ENCODE peak calls at places on chromosomes 6 and 20, in five cellular contexts. G, H, U, W and P are unnamed samples.

GRCh38 chr6:27188206-27188884 is 59.2 kb upstream of the PRSS16 start:
- DNase-seq in G (no peak), H (peak), U (no peak), W (peak), P (peak)

GRCh38 chr20:13441388-13441787 is 197.3 kb downstream of the TASP1 start:
- DNase-seq in G (no peak), H (no peak), U (no peak), W (no peak), P (no peak)

GRCh38 chr6:36121752-36122494 is 8.4 kb upstream of the MAPK13 start:
- DNase-seq in G (no peak), H (no peak), U (no peak), W (no peak), P (no peak)

GRCh38 chr6:16511723-16512584 is 249.3 kb downstream of the ATXN1 start:
- DNase-seq in G (no peak), H (no peak), U (no peak), W (no peak), P (no peak)

GRCh38 chr6:39791311-39791710 is 865 bp upstream of the DAAM2 start:
- DNase-seq in G (no peak), H (no peak), U (no peak), W (peak), P (no peak)

GRCh38 chr6:120198033-120198432 is 848.5 kb upstream of the MAN1A1 start:
- DNase-seq in G (no peak), H (no peak), U (no peak), W (peak), P (peak)

GRCh38 chr6:142749556-142749955 is 195.4 kb downstream of the HIVEP2 start:
- DNase-seq in G (no peak), H (no peak), U (no peak), W (no peak), P (no peak)

GRCh38 chr6:116764961-116765841 is at the start of gene FAM162B:
- DNase-seq in G (no peak), H (peak), U (no peak), W (no peak), P (no peak)

GRCh38 chr20:60976913-60977312 is 275.1 kb upstream of the CDH4 start:
- DNase-seq in G (no peak), H (no peak), U (no peak), W (no peak), P (peak)

GRCh38 chr6:83867527-83868161 is 8.2 kb downstream of the CYB5R4 start:
- DNase-seq in G (peak), H (peak), U (no peak), W (peak), P (peak)

GRCh38 chr20:22491188-22491500 is 93.2 kb downstream of the FOXA2 start:
- DNase-seq in G (peak), H (no peak), U (no peak), W (no peak), P (no peak)

GRCh38 chr6:122789078-122789861 is at the start of gene SMPDL3A:
- DNase-seq in G (peak), H (peak), U (no peak), W (peak), P (peak)

GRCh38 chr6:29790626-29791025 is 37.0 kb upstream of the HLA-G start:
- DNase-seq in G (no peak), H (peak), U (no peak), W (no peak), P (no peak)

GRCh38 chr6:11766589-11767450 is 11.8 kb downstream of the ADTRP start:
- DNase-seq in G (no peak), H (peak), U (no peak), W (peak), P (peak)

GRCh38 chr20:58695084-58695722 is 2.6 kb downstream of the NPEPL1 start:
- DNase-seq in G (no peak), H (no peak), U (no peak), W (no peak), P (no peak)

GRCh38 chr20:63699466-63700198 is 3.2 kb downstream of the TNFRSF6B start:
- DNase-seq in G (peak), H (no peak), U (no peak), W (no peak), P (no peak)

GRCh38 chr6:133890941-133891813 is 2.3 kb downstream of the TCF21 start:
- DNase-seq in G (peak), H (peak), U (no peak), W (peak), P (no peak)

GRCh38 chr20:51326241-51326819 is 216.2 kb downstream of the NFATC2 start:
- DNase-seq in G (no peak), H (no peak), U (peak), W (peak), P (peak)

GRCh38 chr6:42450314-42451145 is 1.2 kb downstream of the TRERF1 start:
- DNase-seq in G (no peak), H (peak), U (no peak), W (no peak), P (no peak)

GRCh38 chr6:47579040-47579439 is 101.5 kb downstream of the CD2AP start:
- DNase-seq in G (no peak), H (no peak), U (no peak), W (no peak), P (no peak)

GRCh38 chr6:150079604-150080003 is 10.7 kb upstream of the ULBP3 start:
- DNase-seq in G (no peak), H (no peak), U (no peak), W (peak), P (peak)

GRCh38 chr6:40973304-40973703 is 65.7 kb downstream of the UNC5CL start:
- DNase-seq in G (no peak), H (no peak), U (no peak), W (no peak), P (no peak)

GRCh38 chr20:63214514-63214913 is 1.4 kb downstream of the YTHDF1 start:
- DNase-seq in G (no peak), H (no peak), U (no peak), W (no peak), P (no peak)